ENCODE peak calls at places on chromosome 2, in seven cellular contexts. W is NCI-H1694; E is cardiac fibroblast; P is aorta; R is activated naive CD4-positive, alpha-beta T cell treated with anti-CD3 and anti-CD28 coated beads for 36 hours; C is left colon; G is C1 segment of cervical spinal cord. S is an unnamed sample.
A peak's percentile ranks its signal among the peaks of the same experiment; 100 is the strongest.

GRCh38 chr2:127563458-127564428 is 28.3 kb downstream of the MYO7B start:
- DNase-seq in R (peak; percentile 35), P (no peak), E (no peak), W (no peak), C (no peak), G (no peak), S (no peak)

GRCh38 chr2:169845016-169845415 is 17.8 kb downstream of the UBR3 start:
- DNase-seq in E (peak; percentile 21), R (no peak), G (no peak), P (no peak), C (no peak), W (no peak), S (no peak)

GRCh38 chr2:26883971-26884370 is 36.0 kb downstream of the DPYSL5 start:
- DNase-seq in W (no peak), G (no peak), R (no peak), E (no peak), C (no peak), P (no peak), S (peak; percentile 42)

GRCh38 chr2:107108556-107108955 is 222.6 kb upstream of the ST6GAL2 start:
- DNase-seq in R (no peak), E (peak; percentile 27), G (no peak), P (no peak), C (no peak), W (no peak), S (no peak)

GRCh38 chr2:20217041-20217970 is 7.6 kb downstream of the SDC1 start:
- DNase-seq in R (no peak), W (no peak), P (no peak), C (no peak), G (no peak), E (no peak), S (no peak)

GRCh38 chr2:217616936-217617335 is 385.9 kb downstream of the TNS1 start:
- DNase-seq in C (no peak), G (no peak), W (no peak), R (no peak), P (no peak), E (peak; percentile 22), S (no peak)

GRCh38 chr2:47208852-47209606 is 53.9 kb upstream of the STPG4 start:
- DNase-seq in E (no peak), C (no peak), W (no peak), P (no peak), R (no peak), G (no peak), S (no peak)

GRCh38 chr2:150350500-150350899 is 137.0 kb downstream of the RND3 start:
- DNase-seq in R (no peak), G (no peak), W (no peak), C (no peak), E (no peak), P (no peak), S (no peak)

GRCh38 chr2:174012347-174013309 is 47.5 kb upstream of the SP3 start:
- DNase-seq in G (peak; percentile 65), C (peak; percentile 51), P (peak; percentile 89), R (peak; percentile 19), W (no peak), E (peak; percentile 63), S (no peak)

GRCh38 chr2:84904717-84905174 is 710 bp upstream of the TMSB10 start:
- DNase-seq in W (no peak), P (peak; percentile 90), C (peak; percentile 83), G (peak; percentile 27), R (peak; percentile 39), E (peak; percentile 71), S (no peak)

GRCh38 chr2:45303417-45304202 is 294.4 kb upstream of the SIX2 start:
- DNase-seq in W (no peak), P (no peak), R (no peak), C (no peak), G (no peak), E (no peak), S (no peak)

GRCh38 chr2:113077921-113078320 is 10.2 kb downstream of the IL1F10 start:
- DNase-seq in R (no peak), G (no peak), E (no peak), W (no peak), C (no peak), P (no peak), S (no peak)

GRCh38 chr2:222811828-222812227 is 49.0 kb upstream of the ACSL3 start:
- DNase-seq in G (no peak), W (no peak), C (no peak), R (no peak), P (no peak), E (no peak), S (no peak)

GRCh38 chr2:17043173-17043572 is 377.5 kb upstream of the CYRIA start:
- DNase-seq in W (no peak), R (no peak), C (no peak), E (peak; percentile 69), G (no peak), P (no peak), S (no peak)

GRCh38 chr2:76953733-76954347 is 568.3 kb downstream of the LRRTM4 start:
- DNase-seq in R (peak; percentile 4), G (no peak), E (peak; percentile 57), W (peak; percentile 71), C (peak; percentile 2), P (no peak), S (peak; percentile 62)

GRCh38 chr2:7594211-7594610 is 677.0 kb downstream of the RNF144A start:
- DNase-seq in E (no peak), W (peak; percentile 85), G (no peak), P (no peak), R (no peak), C (no peak), S (no peak)

GRCh38 chr2:134398300-134398699 is 144.4 kb downstream of the MGAT5 start:
- DNase-seq in E (peak; percentile 97), G (no peak), P (no peak), R (no peak), C (no peak), W (no peak), S (no peak)

GRCh38 chr2:29611261-29611660 is 310.1 kb downstream of the ALK start:
- DNase-seq in C (no peak), E (no peak), R (no peak), W (no peak), G (no peak), P (no peak), S (no peak)

GRCh38 chr2:120053891-120054290 is 41.0 kb downstream of the EPB41L5 start:
- DNase-seq in W (no peak), R (no peak), P (no peak), E (peak; percentile 56), G (no peak), C (no peak), S (no peak)

GRCh38 chr2:196143641-196144236 is 27.6 kb downstream of the STK17B start:
- DNase-seq in G (no peak), W (no peak), P (no peak), E (peak; percentile 68), R (no peak), C (no peak), S (no peak)

GRCh38 chr2:36539631-36540030 is 58.3 kb downstream of the FEZ2 start:
- DNase-seq in G (no peak), R (no peak), P (no peak), C (no peak), E (peak; percentile 65), W (no peak), S (no peak)

GRCh38 chr2:24514820-24515219 is 23.8 kb downstream of the NCOA1 start:
- DNase-seq in C (no peak), P (no peak), G (no peak), E (no peak), W (no peak), R (no peak), S (no peak)

GRCh38 chr2:99900589-99900988 is 241.8 kb downstream of the AFF3 start:
- DNase-seq in W (no peak), R (no peak), G (peak; percentile 64), P (no peak), C (no peak), E (no peak), S (no peak)

GRCh38 chr2:228446732-228447131 is 265.2 kb upstream of the SPHKAP start:
- DNase-seq in P (no peak), R (no peak), C (no peak), G (no peak), W (peak; percentile 69), E (peak; percentile 15), S (peak; percentile 94)

GRCh38 chr2:207503234-207503633 is 26.5 kb upstream of the CREB1 start:
- DNase-seq in R (no peak), G (peak; percentile 18), E (peak; percentile 92), P (peak; percentile 66), C (no peak), W (no peak), S (no peak)

GRCh38 chr2:72278046-72278445 is 130.4 kb upstream of the CYP26B1 start:
- DNase-seq in E (peak; percentile 74), G (no peak), W (no peak), R (no peak), C (no peak), P (no peak), S (no peak)

GRCh38 chr2:219158025-219158424 is 2.6 kb downstream of the NHEJ1 start:
- DNase-seq in C (no peak), P (no peak), E (no peak), W (no peak), R (no peak), G (no peak), S (no peak)

GRCh38 chr2:70977605-70978205 is 725 bp upstream of the ANKRD53 start:
- DNase-seq in G (no peak), C (no peak), E (peak; percentile 97), W (no peak), R (peak; percentile 63), P (no peak), S (no peak)

GRCh38 chr2:231337807-231338759 is 57.4 kb upstream of the B3GNT7 start:
- DNase-seq in C (no peak), G (no peak), E (no peak), R (no peak), P (no peak), W (no peak), S (no peak)

GRCh38 chr2:232333361-232334135 is 45.0 kb upstream of the ALPP start:
- DNase-seq in C (peak; percentile 8), P (peak; percentile 42), R (peak; percentile 19), G (no peak), E (peak; percentile 12), W (no peak), S (no peak)

GRCh38 chr2:134109725-134110124 is 144.1 kb upstream of the MGAT5 start:
- DNase-seq in C (no peak), G (no peak), R (no peak), E (no peak), P (no peak), W (no peak), S (no peak)